ENCODE peak calls at places on chromosomes 2 and 18, in six cellular contexts. T is right lobe of liver, Z is heart right ventricle, H is tibial artery, J is Panc1, Y is left ventricle myocardium inferior. B is an unnamed sample. For H3K4me1, the result is how much of the 10 kb centered on the place peaks cover.

GRCh38 chr2:105387225-105387624 is 11.6 kb downstream of the FHL2 start:
- DNase-seq in H (no peak), T (no peak), Y (no peak), J (no peak), Z (no peak), B (no peak)

GRCh38 chr2:240441326-240441992 is 6.0 kb downstream of the GPC1 start:
- DNase-seq in J (no peak), Z (no peak), T (no peak), H (no peak), Y (no peak), B (no peak)

GRCh38 chr2:113967272-113967671 is 77.4 kb downstream of the ACTR3 start:
- DNase-seq in H (no peak), J (no peak), T (no peak), Y (no peak), Z (no peak), B (no peak)

GRCh38 chr18:35267161-35267651 is 22.8 kb downstream of the ZSCAN30 start:
- DNase-seq in Z (peak), T (peak), H (peak), Y (peak), J (no peak), B (peak)

GRCh38 chr2:56522605-56523089 is 338.9 kb downstream of the CCDC85A start:
- DNase-seq in H (no peak), Y (peak), T (peak), J (no peak), Z (peak), B (peak)

GRCh38 chr2:69582582-69583176 is 60.9 kb downstream of the AAK1 start:
- DNase-seq in J (no peak), Z (peak), T (no peak), Y (no peak), H (no peak), B (no peak)

GRCh38 chr2:104897515-104898184 is 43.7 kb downstream of the POU3F3 start:
- DNase-seq in Y (no peak), Z (no peak), T (no peak), J (no peak), H (no peak), B (no peak)

GRCh38 chr2:84676295-84676694 is 160.0 kb downstream of the DNAH6 start:
- DNase-seq in Z (no peak), H (no peak), T (no peak), J (no peak), Y (no peak), B (no peak)

GRCh38 chr18:21448301-21448700 is 152.2 kb downstream of the ESCO1 start:
- DNase-seq in Y (no peak), Z (no peak), J (no peak), T (no peak), H (no peak), B (no peak)

GRCh38 chr2:86048888-86049287 is 56.8 kb downstream of the POLR1A start:
- DNase-seq in T (peak), Y (no peak), Z (no peak), J (no peak), H (no peak), B (no peak)

GRCh38 chr2:159165065-159165464 is 121.4 kb downstream of the WDSUB1 start:
- DNase-seq in J (no peak), Z (peak), Y (no peak), H (no peak), T (no peak), B (peak)

GRCh38 chr2:159164457-159164894 is 122.0 kb downstream of the WDSUB1 start:
- DNase-seq in J (no peak), Y (no peak), Z (peak), H (no peak), T (no peak), B (peak)

GRCh38 chr2:159172403-159172802 is 114.1 kb downstream of the WDSUB1 start:
- DNase-seq in H (no peak), T (no peak), Y (no peak), J (no peak), Z (no peak), B (peak)

GRCh38 chr2:159169187-159169586 is 117.3 kb downstream of the WDSUB1 start:
- DNase-seq in J (no peak), H (no peak), Z (no peak), Y (no peak), T (no peak), B (no peak)

GRCh38 chr2:159168707-159169106 is 117.8 kb downstream of the WDSUB1 start:
- DNase-seq in J (no peak), H (no peak), Y (no peak), Z (no peak), T (no peak), B (no peak)
- TF ChIP-seq CTCF in J (no peak), H (no peak), Y (peak), Z (no peak), T (peak), B (peak)

DNA sequence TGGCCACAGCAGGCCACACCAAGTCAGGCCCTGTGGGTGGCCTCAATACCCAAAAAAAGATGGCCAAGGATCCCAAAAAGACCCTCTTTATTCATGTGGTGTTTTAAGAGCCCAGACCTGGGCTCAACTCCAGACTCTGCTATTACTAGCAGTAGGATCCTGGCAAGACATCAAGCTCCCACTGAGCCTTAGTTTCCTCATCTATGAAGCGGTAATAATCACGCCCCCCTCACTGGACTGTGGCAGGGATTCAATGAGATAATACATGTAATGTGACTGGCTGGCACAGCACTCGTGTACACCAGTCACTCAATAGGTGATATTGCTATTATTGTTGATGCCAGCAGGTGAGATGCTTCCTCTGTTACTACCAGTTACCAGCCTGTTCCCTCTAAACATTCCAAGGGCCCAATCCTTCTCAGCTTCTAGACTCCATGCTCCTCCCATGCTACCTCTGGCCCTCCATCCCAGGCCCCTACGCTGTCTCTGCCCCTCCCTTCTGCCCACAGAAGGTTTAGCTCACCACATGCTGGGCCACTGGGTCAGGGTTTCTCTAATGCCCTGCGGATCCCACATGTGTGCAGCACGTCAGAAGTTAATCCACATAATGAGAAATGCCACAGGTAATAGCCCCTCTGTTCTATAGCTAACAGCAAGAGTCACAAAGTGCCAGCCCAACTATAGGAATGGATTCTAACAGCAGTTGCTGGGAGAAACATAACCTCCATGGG is 51.2 kb downstream of the SLC4A5 start:
- DNase-seq in J (no peak), H (no peak), Y (no peak), Z (no peak), T (no peak), B (no peak)
- H3K4me1 ChIP-seq in J (under half), H (under half), Y (under half), Z (under half), T (under half), B (under half)

GRCh38 chr2:189131986-189132385 is 47.6 kb downstream of the COL5A2 start:
- DNase-seq in Z (no peak), J (no peak), T (no peak), Y (no peak), H (no peak), B (no peak)

GRCh38 chr2:189129971-189130370 is 49.6 kb downstream of the COL5A2 start:
- DNase-seq in J (no peak), H (no peak), T (no peak), Y (no peak), Z (no peak), B (peak)

GRCh38 chr2:189127756-189128155 is 51.8 kb downstream of the COL5A2 start:
- DNase-seq in Z (no peak), T (no peak), Y (no peak), J (no peak), H (no peak), B (no peak)

GRCh38 chr2:189125195-189125594 is 54.4 kb downstream of the COL5A2 start:
- DNase-seq in H (no peak), T (no peak), J (no peak), Y (no peak), Z (no peak), B (no peak)

GRCh38 chr2:189128961-189129360 is 50.6 kb downstream of the COL5A2 start:
- DNase-seq in Z (no peak), J (no peak), Y (no peak), T (no peak), H (no peak), B (no peak)
- H3K27ac ChIP-seq in Z (no peak), J (peak), Y (peak), T (no peak), H (peak), B (no peak)

GRCh38 chr2:137050949-137051348 is 285.6 kb downstream of the THSD7B start:
- DNase-seq in T (no peak), H (no peak), Z (no peak), J (peak), Y (no peak), B (no peak)
- TF ChIP-seq CTCF in T (peak), H (no peak), Z (no peak), J (peak), Y (no peak), B (no peak)